ENCODE peak calls at places on chromosomes 7 and 10, in seven cellular contexts. V is HCT116, S is SK-N-SH, M is HepG2, A is K562, P is GM12878, G is H1. J is an unnamed sample.

GRCh38 chr10:62047240-62047897 is 145.9 kb downstream of the ARID5B start:
- DNase-seq in V (no peak), S (no peak), M (no peak), A (no peak), P (no peak), G (no peak), J (no peak)

GRCh38 chr7:50353894-50354595 is 49.5 kb downstream of the IKZF1 start:
- DNase-seq in A (no peak), V (no peak), P (no peak), S (no peak), G (no peak), M (no peak), J (no peak)

GRCh38 chr10:102660891-102661613 is 16.8 kb downstream of the TRIM8 start:
- DNase-seq in P (no peak), V (no peak), S (peak), M (peak), A (peak), G (no peak), J (no peak)

GRCh38 chr7:139358541-139359365 is 941 bp upstream of the LUC7L2 start:
- DNase-seq in V (peak), A (no peak), S (peak), M (no peak), G (no peak), P (no peak), J (peak)

GRCh38 chr10:131200856-131201470 is 110.6 kb downstream of the TCERG1L start:
- DNase-seq in M (no peak), S (no peak), P (no peak), A (no peak), V (no peak), G (no peak), J (no peak)

GRCh38 chr10:100776671-100777070 is 31.3 kb downstream of the PAX2 start:
- DNase-seq in M (no peak), G (no peak), A (no peak), P (no peak), V (no peak), S (no peak), J (no peak)

GRCh38 chr7:3862774-3863173 is 561.7 kb downstream of the SDK1 start:
- DNase-seq in P (no peak), M (no peak), A (no peak), S (no peak), V (no peak), G (no peak), J (no peak)

GRCh38 chr7:87600130-87601124 is at the start of gene ABCB1:
- DNase-seq in G (peak), V (peak), S (peak), M (peak), A (no peak), P (no peak), J (no peak)

GRCh38 chr10:124977161-124977560 is 35.2 kb downstream of the ZRANB1 start:
- DNase-seq in V (no peak), S (no peak), G (no peak), A (no peak), M (no peak), P (no peak), J (no peak)

GRCh38 chr10:124978376-124978725 is 36.4 kb downstream of the ZRANB1 start:
- DNase-seq in M (no peak), V (no peak), G (no peak), P (no peak), A (no peak), S (no peak), J (no peak)

GRCh38 chr10:124974131-124974530 is 32.2 kb downstream of the ZRANB1 start:
- DNase-seq in A (no peak), S (no peak), P (no peak), G (no peak), M (no peak), V (no peak), J (no peak)

GRCh38 chr10:124977648-124978375 is 35.9 kb downstream of the ZRANB1 start:
- DNase-seq in A (no peak), V (no peak), G (no peak), M (no peak), P (no peak), S (no peak), J (no peak)

DNA sequence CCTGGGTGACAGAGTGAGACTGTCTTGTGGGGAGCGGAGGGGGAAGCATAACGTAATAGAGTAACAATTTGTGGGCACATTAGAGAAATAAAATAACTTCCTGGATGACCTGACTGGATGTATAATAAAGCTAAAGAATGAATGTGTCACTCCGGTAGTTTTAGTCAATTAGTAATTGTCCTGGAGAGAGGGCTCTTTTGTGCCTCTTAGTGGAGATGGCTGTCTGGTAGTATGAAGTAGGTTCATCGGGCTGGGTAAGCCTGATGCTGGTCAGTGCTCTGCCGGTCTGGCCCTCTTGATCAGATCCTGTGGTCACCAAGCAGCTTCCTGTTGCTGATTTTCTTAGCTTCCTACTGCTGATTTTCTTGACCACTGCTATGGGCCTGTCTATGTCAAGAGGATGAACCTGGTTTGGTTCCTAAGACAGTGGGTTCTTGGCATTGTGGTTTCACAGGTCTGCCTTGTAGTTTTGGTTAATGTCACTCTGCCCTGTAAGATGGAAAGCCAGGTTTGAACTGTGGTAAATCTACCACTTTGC is 34.1 kb downstream of the ZRANB1 start:
- DNase-seq in A (no peak), P (peak), M (no peak), V (no peak), S (no peak), G (no peak), J (no peak)
- TF ChIP-seq JUND in A (no peak), P (no peak), M (no peak), V (no peak), S (no peak), G (no peak), J (no peak)

GRCh38 chr10:74103560-74104248 is 46.9 kb downstream of the AP3M1 start:
- DNase-seq in V (peak), P (no peak), G (no peak), M (no peak), S (peak), A (no peak), J (peak)
- TF ChIP-seq JUND in V (no peak), P (no peak), G (no peak), M (no peak), S (no peak), A (no peak), J (no peak)

GRCh38 chr7:2154121-2154520 is 78.6 kb downstream of the MAD1L1 start:
- DNase-seq in V (no peak), G (no peak), A (no peak), S (no peak), M (no peak), P (no peak), J (no peak)
- TF ChIP-seq JUND in V (no peak), G (no peak), A (no peak), S (no peak), M (no peak), P (no peak), J (no peak)

GRCh38 chr7:111145472-111145871 is 54.5 kb downstream of the LRRN3 start:
- DNase-seq in M (no peak), S (no peak), V (no peak), A (no peak), P (no peak), G (no peak), J (no peak)

GRCh38 chr7:111148134-111148533 is 57.2 kb downstream of the LRRN3 start:
- DNase-seq in M (no peak), A (no peak), S (no peak), G (no peak), V (no peak), P (no peak), J (no peak)

GRCh38 chr7:111146136-111146535 is 55.2 kb downstream of the LRRN3 start:
- DNase-seq in M (no peak), P (no peak), S (no peak), G (no peak), A (no peak), V (no peak), J (no peak)

GRCh38 chr7:111147708-111148107 is 56.8 kb downstream of the LRRN3 start:
- DNase-seq in S (no peak), G (no peak), P (no peak), A (no peak), M (no peak), V (no peak), J (no peak)

GRCh38 chr7:111150709-111151108 is 59.8 kb downstream of the LRRN3 start:
- DNase-seq in M (no peak), S (no peak), G (no peak), P (no peak), V (no peak), A (no peak), J (no peak)
- TF ChIP-seq JUND in M (no peak), S (no peak), G (no peak), P (no peak), V (no peak), A (no peak), J (no peak)

GRCh38 chr10:88664142-88664541 is at the start of gene LIPF:
- DNase-seq in S (no peak), A (no peak), M (no peak), V (no peak), G (no peak), P (no peak), J (no peak)
- TF ChIP-seq JUND in S (no peak), A (no peak), M (no peak), V (no peak), G (no peak), P (no peak), J (no peak)

DNA sequence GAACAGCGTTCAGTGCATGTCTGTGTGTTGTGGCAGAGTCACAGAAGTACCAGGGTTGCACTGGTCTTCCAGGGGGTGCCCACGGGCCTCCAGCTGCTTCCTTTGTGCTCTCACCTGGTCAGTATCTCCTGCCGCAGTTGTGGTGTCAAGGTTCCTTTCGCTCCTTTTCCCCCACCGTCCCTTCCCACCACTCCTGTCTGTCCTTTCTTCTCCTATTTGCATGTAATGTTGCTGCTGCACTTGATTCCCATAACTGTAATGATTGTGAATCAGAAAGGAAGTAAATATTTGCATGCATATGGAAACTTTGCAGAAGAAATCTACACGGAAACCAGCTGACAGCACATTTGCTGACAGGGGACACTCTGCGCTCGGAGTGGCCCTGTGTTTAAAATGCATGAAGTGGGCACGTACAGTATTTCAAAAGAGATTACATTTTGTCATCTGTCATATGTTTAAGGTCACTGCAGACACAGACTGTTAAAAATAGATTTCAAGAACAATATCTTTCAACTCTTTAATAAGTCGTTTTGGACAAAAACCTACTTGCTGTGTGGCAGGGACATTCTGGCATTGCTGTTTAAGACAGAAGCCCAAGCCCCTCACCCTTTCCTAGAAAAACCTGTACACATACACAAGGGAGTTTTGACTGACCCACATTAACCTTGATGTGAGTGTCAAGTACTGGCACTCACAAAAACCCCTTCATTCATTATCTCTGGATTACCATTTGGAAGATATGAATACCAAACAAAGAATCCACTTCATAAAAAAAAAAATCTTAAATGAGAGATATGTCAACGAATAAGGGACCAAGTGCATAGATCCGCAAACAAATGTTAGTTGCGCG is 336.7 kb upstream of the KLF6 start:
- DNase-seq in V (no peak), S (no peak), M (no peak), P (peak), A (no peak), G (no peak), J (no peak)
- TF ChIP-seq JUND in V (no peak), S (no peak), M (no peak), P (no peak), A (no peak), G (no peak), J (no peak)